ENCODE peak calls at places on chromosome 16, in seven cellular contexts. D, L, S, Y, Q, T and W are unnamed samples.

GRCh38 chr16:76280421-76280820 is 3.2 kb downstream of the CNTNAP4 start:
- DNase-seq in S (no peak), D (no peak), Y (no peak), L (no peak), T (no peak), Q (no peak), W (no peak)

GRCh38 chr16:48687421-48688038 is 77.5 kb upstream of the N4BP1 start:
- DNase-seq in Y (peak; percentile 57), S (peak; percentile 50), L (peak; percentile 60), T (no peak), D (peak; percentile 58), Q (peak; percentile 59), W (peak; percentile 9)

GRCh38 chr16:85412911-85413520 is 200.1 kb upstream of the GSE1 start:
- DNase-seq in L (no peak), T (no peak), D (peak; percentile 34), Q (no peak), Y (peak; percentile 46), S (peak; percentile 37), W (no peak)

GRCh38 chr16:4498546-4499195 is 22.5 kb downstream of the HMOX2 start:
- DNase-seq in D (no peak), Y (no peak), L (no peak), T (no peak), Q (no peak), S (no peak), W (no peak)

GRCh38 chr16:25988882-25989281 is 297.1 kb downstream of the HS3ST4 start:
- DNase-seq in D (no peak), L (no peak), S (no peak), T (no peak), Y (no peak), Q (no peak), W (no peak)

GRCh38 chr16:85245307-85246172 is 133.3 kb upstream of the CIBAR2 start:
- DNase-seq in S (peak; percentile 74), T (no peak), Q (peak; percentile 53), Y (no peak), D (no peak), L (peak; percentile 72), W (peak; percentile 26)

GRCh38 chr16:27355610-27356009 is 41.8 kb downstream of the IL4R start:
- DNase-seq in D (peak; percentile 61), Q (peak; percentile 46), Y (no peak), L (peak; percentile 44), S (peak; percentile 62), T (no peak), W (no peak)

GRCh38 chr16:14072360-14072759 is 1.2 kb downstream of the MRTFB start:
- DNase-seq in Q (no peak), L (no peak), D (no peak), Y (no peak), S (no peak), T (no peak), W (no peak)

GRCh38 chr16:50940275-50940854 is 198.5 kb downstream of the CYLD start:
- DNase-seq in Q (no peak), T (no peak), L (no peak), S (no peak), D (no peak), Y (no peak), W (no peak)

GRCh38 chr16:7437843-7438242 is 105.2 kb downstream of the RBFOX1 start:
- DNase-seq in S (no peak), L (no peak), D (no peak), Y (no peak), Q (no peak), T (no peak), W (no peak)

GRCh38 chr16:29909398-29909797 is 9.1 kb downstream of the ASPHD1 start:
- DNase-seq in S (no peak), Y (no peak), L (no peak), T (no peak), D (no peak), Q (no peak), W (no peak)

GRCh38 chr16:86243571-86244154 is 266.7 kb upstream of the FOXF1 start:
- DNase-seq in T (no peak), Q (no peak), Y (no peak), S (no peak), D (no peak), L (no peak), W (no peak)

GRCh38 chr16:51763072-51763658 is 612.1 kb upstream of the SALL1 start:
- DNase-seq in S (no peak), D (no peak), Y (no peak), L (no peak), T (no peak), Q (no peak), W (no peak)

DNA sequence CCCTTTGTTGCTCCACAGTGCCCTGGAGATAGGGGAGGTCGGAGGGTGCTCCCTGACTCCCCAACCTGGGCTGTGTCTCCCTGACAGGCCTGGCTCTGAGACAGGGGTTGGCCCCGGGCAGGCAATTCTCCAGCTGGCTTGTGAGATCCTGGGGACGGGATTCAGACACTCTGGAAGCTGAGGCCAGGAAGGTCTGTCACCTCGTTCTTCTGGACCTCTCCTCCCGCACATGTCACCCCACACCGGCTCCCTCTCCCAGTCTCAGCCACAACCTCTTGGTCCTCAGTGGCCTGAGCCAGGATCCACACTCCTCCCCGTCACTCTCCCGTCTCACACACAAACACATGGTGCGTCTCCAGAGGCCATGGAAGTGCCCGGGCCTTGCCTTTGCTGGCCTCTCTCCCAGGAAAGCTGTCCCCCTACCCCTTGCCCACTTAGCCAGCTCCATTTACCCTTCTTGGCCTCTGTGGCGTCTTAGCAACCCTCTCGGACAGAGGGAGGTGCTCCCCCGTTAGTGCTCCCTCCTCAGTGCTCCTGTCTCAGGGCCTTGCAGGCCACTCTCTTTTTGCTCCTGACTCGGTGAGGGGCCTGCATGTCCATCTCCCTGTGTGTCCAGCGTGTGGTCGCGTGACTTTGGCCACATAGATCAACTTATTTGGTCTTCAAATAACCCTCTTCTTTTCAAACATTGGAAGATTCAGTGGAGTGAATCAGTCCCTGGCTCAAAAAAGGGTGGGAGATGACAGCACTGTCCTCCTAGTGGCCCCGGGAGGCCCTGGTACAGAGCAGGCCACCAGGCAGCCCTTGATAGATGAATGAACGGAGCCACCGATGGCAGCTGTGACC is 747 bp downstream of the ADGRG3 start:
- DNase-seq in T (no peak), S (no peak), D (no peak), Y (peak; percentile 19), Q (no peak), L (no peak), W (no peak)
- H3K4me3 ChIP-seq in T (no peak overlapping the region), S (no peak overlapping the region), D (no peak overlapping the region), Y (no peak overlapping the region), Q (no peak overlapping the region), L (no peak overlapping the region), W (no peak overlapping the region)

DNA sequence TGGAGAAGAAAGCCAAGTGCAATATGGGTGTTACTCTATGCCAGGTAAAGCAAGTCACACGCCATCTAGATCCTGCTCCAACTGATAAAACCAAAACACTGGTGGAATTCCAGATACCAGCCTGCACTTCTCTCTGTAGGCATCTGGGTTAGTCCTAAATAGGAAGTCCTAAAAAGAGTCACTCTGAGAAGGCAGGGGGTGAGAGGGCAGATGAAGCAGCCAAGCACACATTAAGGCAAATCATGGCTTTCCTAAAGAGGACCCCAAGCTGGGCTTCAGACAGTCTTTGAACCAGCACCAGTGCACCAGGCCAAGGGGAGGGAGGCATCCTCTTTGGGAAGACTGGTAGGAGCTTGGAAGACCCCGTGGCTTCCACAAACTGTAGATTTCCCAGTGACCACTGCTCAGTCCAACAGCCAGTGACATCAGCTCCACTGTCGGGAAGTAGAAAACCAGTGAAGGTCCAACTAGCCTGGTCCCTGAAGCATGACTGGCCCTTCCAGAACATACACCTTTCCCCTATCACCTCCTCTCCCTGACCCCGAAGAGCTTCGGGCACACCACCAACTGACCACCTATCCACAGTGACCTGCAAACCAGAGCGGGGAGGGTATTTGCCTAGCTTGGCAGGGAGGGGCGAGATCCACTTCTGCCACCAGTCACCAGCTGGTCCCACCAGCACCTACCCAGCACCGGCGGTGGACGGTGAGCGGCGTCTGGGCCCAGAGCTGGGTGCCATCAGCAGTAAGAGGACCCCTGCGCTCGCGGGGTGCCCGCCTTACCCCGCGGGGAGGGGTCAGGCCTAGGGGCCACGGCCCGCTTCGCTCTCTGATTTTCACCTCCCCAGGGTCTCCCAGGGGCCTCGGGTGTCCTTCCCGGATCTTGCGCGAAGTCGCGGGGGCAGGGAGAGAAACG is 1.0 kb downstream of the LITAF start:
- DNase-seq in S (peak; percentile 62), Q (no peak), D (peak; percentile 64), Y (peak; percentile 69), T (no peak), L (no peak), W (no peak)
- TF ChIP-seq POLR2A in S (no peak), Q (no peak), D (peak; percentile 62), Y (no peak), T (no peak), L (peak; percentile 7), W (no peak)

DNA sequence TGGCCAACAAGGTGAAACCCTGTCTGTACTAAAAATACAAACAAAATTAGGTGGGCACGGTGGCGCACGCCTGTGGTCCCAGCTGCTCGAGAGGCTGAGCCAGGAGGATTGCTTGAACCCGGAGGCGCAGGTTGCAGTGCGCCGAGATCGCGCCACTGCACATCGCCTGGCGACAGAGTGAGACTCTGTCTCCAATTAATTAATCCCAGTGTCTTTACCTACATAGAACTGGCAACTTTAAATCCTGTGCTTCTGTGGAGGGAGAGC is 1.5 kb upstream of the ELOB start:
- DNase-seq in D (no peak), T (no peak), Y (peak; percentile 40), Q (no peak), S (peak; percentile 46), L (no peak), W (no peak)
- H3K4me3 ChIP-seq in D (no peak overlapping the region), T (peak overlapping the region; percentile 98), Y (peak overlapping the region; percentile 100), Q (no peak overlapping the region), S (no peak overlapping the region), L (no peak overlapping the region), W (no peak overlapping the region)

GRCh38 chr16:30953511-30954124 is 3.9 kb upstream of the SETD1A start:
- DNase-seq in L (peak; percentile 65), S (peak; percentile 79), Q (peak; percentile 80), D (no peak), Y (peak; percentile 72), T (no peak), W (no peak)
- TF ChIP-seq POLR2A in L (no peak), S (no peak), Q (no peak), D (no peak), Y (no peak), T (no peak), W (no peak)